ENCODE peak calls at places on chromosomes 7 and 10, in eight cellular contexts. A is stomach, I is HepG2, Y is esophagus muscularis mucosa, D is sigmoid colon, B is K562, H is H1, G is transverse colon. M is an unnamed sample.

GRCh38 chr10:78754269-78755074 is 314.3 kb upstream of the ZMIZ1 start:
- DNase-seq in A (no peak), I (peak), Y (no peak), D (no peak), B (no peak), H (no peak), G (no peak), M (no peak)

GRCh38 chr7:93196331-93196730 is 29.9 kb downstream of the HEPACAM2 start:
- DNase-seq in A (no peak), I (no peak), Y (no peak), D (no peak), B (no peak), H (no peak), G (peak), M (no peak)

GRCh38 chr7:73851410-73852338 is 9.3 kb upstream of the TMEM270 start:
- DNase-seq in A (no peak), I (peak), Y (no peak), D (no peak), B (peak), H (no peak), G (no peak), M (no peak)

GRCh38 chr10:96667401-96667800 is 52.9 kb downstream of the PIK3AP1 start:
- DNase-seq in A (no peak), I (no peak), Y (no peak), D (no peak), B (no peak), H (no peak), G (no peak), M (no peak)

GRCh38 chr10:112970036-112970435 is 20.0 kb downstream of the TCF7L2 start:
- DNase-seq in A (no peak), I (no peak), Y (no peak), D (no peak), B (no peak), H (no peak), G (no peak), M (no peak)

GRCh38 chr10:127433951-127434350 is 115.2 kb upstream of the NPS start:
- DNase-seq in A (no peak), I (no peak), Y (no peak), D (no peak), B (no peak), H (no peak), G (no peak), M (no peak)

GRCh38 chr10:1650542-1651279 is 86.6 kb downstream of the ADARB2 start:
- DNase-seq in A (no peak), I (no peak), Y (no peak), D (peak), B (no peak), H (no peak), G (no peak), M (no peak)

GRCh38 chr7:95794917-95795515 is 22.7 kb downstream of the DYNC1I1 start:
- DNase-seq in A (no peak), I (peak), Y (no peak), D (no peak), B (peak), H (no peak), G (no peak), M (no peak)

GRCh38 chr10:77504870-77505257 is 132.7 kb downstream of the KCNMA1 start:
- DNase-seq in A (no peak), I (no peak), Y (no peak), D (no peak), B (no peak), H (no peak), G (no peak), M (no peak)

GRCh38 chr10:98266647-98267046 is 1.3 kb downstream of the LOXL4 start:
- DNase-seq in A (no peak), I (no peak), Y (no peak), D (no peak), B (no peak), H (no peak), G (no peak), M (peak)

GRCh38 chr7:157699357-157700013 is 362.7 kb downstream of the DNAJB6 start:
- DNase-seq in A (no peak), I (no peak), Y (no peak), D (peak), B (no peak), H (no peak), G (peak), M (no peak)

GRCh38 chr10:84008878-84009277 is 130.4 kb upstream of the GHITM start:
- DNase-seq in A (no peak), I (no peak), Y (peak), D (no peak), B (peak), H (no peak), G (peak), M (no peak)

GRCh38 chr10:17023386-17024298 is 106.0 kb downstream of the CUBN start:
- DNase-seq in A (peak), I (peak), Y (peak), D (peak), B (peak), H (no peak), G (peak), M (peak)

GRCh38 chr10:131997366-131998049 is 15.8 kb upstream of the BNIP3 start:
- DNase-seq in A (peak), I (peak), Y (peak), D (peak), B (no peak), H (no peak), G (peak), M (peak)

GRCh38 chr10:29329420-29329819 is 40.5 kb downstream of the LYZL1 start:
- DNase-seq in A (no peak), I (peak), Y (no peak), D (no peak), B (no peak), H (no peak), G (no peak), M (no peak)

GRCh38 chr7:158000160-158000559 is 587.5 kb downstream of the PTPRN2 start:
- DNase-seq in A (no peak), I (no peak), Y (no peak), D (no peak), B (no peak), H (no peak), G (no peak), M (no peak)

GRCh38 chr7:4227105-4228010 is 454.7 kb upstream of the FOXK1 start:
- DNase-seq in A (no peak), I (no peak), Y (no peak), D (no peak), B (no peak), H (no peak), G (no peak), M (no peak)

GRCh38 chr10:3666525-3667302 is 118.3 kb downstream of the KLF6 start:
- DNase-seq in A (peak), I (no peak), Y (no peak), D (no peak), B (no peak), H (no peak), G (no peak), M (no peak)

GRCh38 chr7:116706668-116707126 is 34.7 kb downstream of the MET start:
- DNase-seq in A (no peak), I (no peak), Y (no peak), D (no peak), B (no peak), H (no peak), G (no peak), M (no peak)

GRCh38 chr10:20429742-20430141 is 467.4 kb downstream of the NEBL start:
- DNase-seq in A (no peak), I (no peak), Y (no peak), D (no peak), B (no peak), H (no peak), G (no peak), M (no peak)

GRCh38 chr10:125023862-125024495 is 82.1 kb downstream of the ZRANB1 start:
- DNase-seq in A (peak), I (no peak), Y (no peak), D (peak), B (no peak), H (no peak), G (peak), M (no peak)

GRCh38 chr7:5215313-5215712 is 25.3 kb downstream of the WIPI2 start:
- DNase-seq in A (no peak), I (no peak), Y (no peak), D (peak), B (no peak), H (no peak), G (no peak), M (no peak)

GRCh38 chr10:110833234-110833940 is 38.3 kb upstream of the PDCD4 start:
- DNase-seq in A (peak), I (peak), Y (no peak), D (peak), B (no peak), H (no peak), G (no peak), M (no peak)

GRCh38 chr7:7274782-7275181 is 92.4 kb downstream of the C1GALT1 start:
- DNase-seq in A (no peak), I (no peak), Y (peak), D (no peak), B (no peak), H (no peak), G (no peak), M (no peak)

GRCh38 chr10:16520900-16521299 is 779 bp downstream of the C1QL3 start:
- DNase-seq in A (peak), I (no peak), Y (no peak), D (no peak), B (no peak), H (no peak), G (no peak), M (no peak)

GRCh38 chr10:71484352-71484751 is 87.6 kb downstream of the CDH23 start:
- DNase-seq in A (no peak), I (no peak), Y (no peak), D (no peak), B (no peak), H (no peak), G (no peak), M (no peak)

GRCh38 chr10:1205450-1206030 is 149.4 kb downstream of the WDR37 start:
- DNase-seq in A (peak), I (no peak), Y (no peak), D (no peak), B (no peak), H (no peak), G (no peak), M (no peak)

GRCh38 chr7:1668932-1669485 is 1.1 kb upstream of the ELFN1 start:
- DNase-seq in A (no peak), I (no peak), Y (no peak), D (peak), B (peak), H (no peak), G (no peak), M (peak)

GRCh38 chr10:50506861-50507573 is 116.7 kb downstream of the SGMS1 start:
- DNase-seq in A (no peak), I (peak), Y (no peak), D (no peak), B (no peak), H (no peak), G (no peak), M (no peak)

GRCh38 chr10:12888470-12888869 is 113.0 kb downstream of the CCDC3 start:
- DNase-seq in A (no peak), I (no peak), Y (no peak), D (no peak), B (no peak), H (no peak), G (no peak), M (no peak)
- TF ChIP-seq POLR2AphosphoS5 in A (no peak), I (no peak), Y (no peak), D (no peak), B (no peak), H (no peak), G (no peak), M (no peak)

DNA sequence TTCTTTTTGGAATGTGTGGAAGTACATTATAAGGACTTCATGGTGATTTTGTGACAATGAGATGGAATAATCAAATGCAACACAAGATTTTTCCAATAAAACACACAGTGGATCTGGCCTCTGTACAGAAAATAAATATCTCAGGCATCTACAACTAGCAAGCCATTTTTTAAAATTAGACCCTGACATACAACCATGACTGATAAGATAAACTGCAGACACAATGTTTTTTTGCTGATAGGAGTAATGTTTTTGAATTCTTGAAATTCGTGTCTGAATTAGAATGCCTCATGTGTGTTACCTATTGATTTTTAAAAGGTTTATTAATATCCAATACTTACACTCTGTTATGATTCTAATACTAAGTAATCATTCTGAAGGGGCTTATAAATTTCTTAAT is 328.1 kb downstream of the HGF start:
- DNase-seq in A (no peak), I (no peak), Y (no peak), D (no peak), B (no peak), H (no peak), G (no peak), M (no peak)
- TF ChIP-seq EP300 in A (no peak), I (no peak), Y (no peak), D (no peak), B (no peak), H (no peak), G (no peak), M (no peak)

GRCh38 chr10:14564268-14564744 is 210.4 kb downstream of the FAM107B start:
- DNase-seq in A (no peak), I (no peak), Y (no peak), D (no peak), B (no peak), H (no peak), G (no peak), M (no peak)
- H3K27ac ChIP-seq in A (peak), I (no peak), Y (no peak), D (no peak), B (no peak), H (no peak), G (peak), M (no peak)

GRCh38 chr7:98056580-98056979 is 50.1 kb upstream of the LMTK2 start:
- DNase-seq in A (no peak), I (no peak), Y (no peak), D (no peak), B (no peak), H (no peak), G (no peak), M (no peak)

GRCh38 chr7:98054585-98054984 is 52.1 kb upstream of the LMTK2 start:
- DNase-seq in A (no peak), I (no peak), Y (no peak), D (no peak), B (no peak), H (no peak), G (no peak), M (no peak)

GRCh38 chr7:98057157-98057556 is 49.5 kb upstream of the LMTK2 start:
- DNase-seq in A (no peak), I (no peak), Y (no peak), D (no peak), B (no peak), H (no peak), G (no peak), M (no peak)

GRCh38 chr7:98058186-98058585 is 48.5 kb upstream of the LMTK2 start:
- DNase-seq in A (no peak), I (no peak), Y (no peak), D (no peak), B (peak), H (no peak), G (no peak), M (no peak)
- TF ChIP-seq POLR2AphosphoS5 in A (no peak), I (no peak), Y (no peak), D (no peak), B (no peak), H (no peak), G (no peak), M (no peak)

DNA sequence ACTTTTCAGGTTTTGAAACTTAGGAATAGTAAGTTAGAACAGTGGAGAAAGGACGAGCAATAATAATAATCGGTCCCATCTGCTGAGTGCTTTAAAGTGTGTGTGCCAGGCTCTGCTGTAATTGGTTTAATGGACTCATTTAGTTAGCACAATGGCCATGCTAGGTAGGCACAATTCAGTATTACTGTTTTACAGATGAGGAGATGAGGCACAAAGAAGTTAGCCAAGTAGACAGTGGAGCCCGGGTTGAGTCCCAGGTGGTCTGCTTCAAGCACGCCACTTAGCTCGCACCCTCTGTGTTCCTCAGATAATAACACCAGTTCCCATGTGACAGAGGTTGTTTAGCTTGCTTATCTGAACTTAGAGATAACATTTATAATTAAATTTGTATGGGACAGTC is 101.6 kb upstream of the GJD4 start:
- DNase-seq in A (no peak), I (no peak), Y (no peak), D (no peak), B (no peak), H (no peak), G (no peak), M (no peak)
- TF ChIP-seq EP300 in A (no peak), I (no peak), Y (no peak), D (no peak), B (no peak), H (no peak), G (no peak), M (no peak)

DNA sequence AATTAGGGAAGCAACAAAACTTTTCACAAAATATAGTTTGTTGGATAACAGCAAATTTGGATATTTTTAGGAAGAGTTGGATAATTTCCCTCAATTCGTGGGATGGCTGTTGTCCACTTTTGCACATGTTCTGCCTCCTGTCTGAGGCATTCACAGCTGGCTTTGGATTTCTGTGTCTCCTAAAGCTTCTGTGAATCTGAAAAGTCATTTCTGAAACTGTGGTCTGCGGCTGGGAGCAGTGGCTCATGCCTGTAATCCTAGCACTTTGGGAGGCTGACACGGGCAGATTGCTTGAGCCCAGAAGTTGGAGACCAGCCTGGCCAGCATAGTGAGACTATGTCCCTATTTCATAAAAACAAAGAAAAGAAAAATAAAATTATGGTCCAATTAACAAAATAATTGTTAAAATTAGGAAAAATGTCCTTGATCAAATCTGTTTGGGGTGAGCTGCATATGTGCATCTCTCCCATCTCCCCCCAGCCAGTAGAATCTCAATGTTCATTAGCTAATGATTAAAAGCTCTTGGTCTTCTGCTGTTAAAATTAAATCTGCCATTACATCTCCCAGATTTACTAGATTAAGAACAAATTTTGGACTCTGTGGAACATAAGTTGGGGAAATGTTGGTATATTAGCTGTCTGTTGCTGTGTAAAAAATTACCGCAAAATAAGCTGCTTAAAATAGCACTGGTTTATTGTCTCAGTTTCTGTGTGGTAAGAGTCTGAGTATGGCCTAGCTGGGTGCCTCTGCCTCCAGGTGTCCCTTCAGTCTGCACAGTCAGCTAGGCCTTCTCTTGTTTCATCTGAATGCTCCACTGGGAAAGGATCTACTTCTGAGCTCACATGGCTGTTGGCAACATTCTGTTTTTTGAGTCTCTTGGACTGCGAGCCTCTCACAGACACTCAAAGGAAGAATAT is 332.0 kb upstream of the FZD1 start:
- DNase-seq in A (no peak), I (no peak), Y (no peak), D (no peak), B (no peak), H (no peak), G (peak), M (no peak)
- H3K27ac ChIP-seq in A (no peak), I (no peak), Y (no peak), D (no peak), B (no peak), H (peak), G (no peak), M (no peak)

GRCh38 chr7:107879400-107880035 is 11.5 kb upstream of the DLD start:
- DNase-seq in A (peak), I (peak), Y (no peak), D (no peak), B (peak), H (no peak), G (peak), M (no peak)
- TF ChIP-seq POLR2AphosphoS5 in A (no peak), I (no peak), Y (no peak), D (no peak), B (no peak), H (no peak), G (no peak), M (no peak)

DNA sequence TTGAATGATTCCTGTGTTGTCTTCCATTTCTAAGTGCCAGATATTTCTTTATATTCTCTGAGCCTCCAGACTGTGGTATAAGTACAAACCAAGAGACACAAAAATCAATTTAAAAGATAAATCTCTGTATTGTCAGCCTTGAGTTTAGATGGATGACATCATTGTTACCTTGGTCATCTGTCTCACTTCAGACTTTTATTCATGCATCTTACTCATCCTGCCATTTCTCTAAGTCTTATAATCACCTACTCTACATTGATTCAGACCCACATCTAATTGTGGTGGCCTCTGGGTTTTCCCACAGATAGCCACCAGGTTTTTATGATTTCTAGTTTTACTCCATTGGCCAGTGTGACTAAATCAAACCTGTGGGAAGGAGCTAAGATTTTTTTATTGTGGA is 26.8 kb upstream of the HDAC9 start:
- DNase-seq in A (no peak), I (no peak), Y (no peak), D (no peak), B (no peak), H (no peak), G (no peak), M (no peak)
- TF ChIP-seq EP300 in A (no peak), I (no peak), Y (no peak), D (no peak), B (no peak), H (no peak), G (no peak), M (no peak)